ENCODE peak calls at places on chromosomes 6 and 20, in four cellular contexts. N is H7; H is AG04450; Z is effector memory CD8-positive, alpha-beta T cell. T is an unnamed sample.

GRCh38 chr20:48635791-48636267 is 192.0 kb downstream of the PREX1 start:
- DNase-seq in N (peak; percentile 96), H (no peak), Z (peak; percentile 53), T (peak; percentile 42)

GRCh38 chr20:32975698-32976674 is 28.2 kb downstream of the SUN5 start:
- DNase-seq in H (no peak), Z (no peak), N (no peak), T (no peak)

GRCh38 chr6:88599561-88599960 is 363.9 kb downstream of the RNGTT start:
- DNase-seq in Z (no peak), N (peak; percentile 69), H (no peak), T (no peak)

GRCh38 chr20:33908351-33908750 is 85.4 kb upstream of the RALY start:
- DNase-seq in N (no peak), Z (no peak), H (no peak), T (no peak)

GRCh38 chr6:36128073-36128472 is 2.2 kb upstream of the MAPK13 start:
- DNase-seq in N (peak; percentile 18), Z (no peak), H (no peak), T (no peak)

GRCh38 chr20:45061244-45061643 is 39.7 kb downstream of the KCNS1 start:
- DNase-seq in Z (no peak), H (peak; percentile 51), N (no peak), T (no peak)

GRCh38 chr20:62046431-62046830 is 19.2 kb downstream of the TAF4 start:
- DNase-seq in Z (no peak), N (no peak), H (no peak), T (no peak)

GRCh38 chr20:51966296-51966971 is 164.1 kb upstream of the SALL4 start:
- DNase-seq in Z (no peak), N (peak; percentile 80), H (no peak), T (no peak)

GRCh38 chr6:130933712-130934200 is 106.5 kb downstream of the SMLR1 start:
- DNase-seq in Z (no peak), N (no peak), H (no peak), T (no peak)

GRCh38 chr6:162636167-162636566 is 91.4 kb downstream of the PRKN start:
- DNase-seq in N (no peak), H (no peak), Z (no peak), T (no peak)

GRCh38 chr20:2619961-2620595 is 32.4 kb upstream of the NOP56 start:
- DNase-seq in N (no peak), Z (no peak), H (no peak), T (no peak)

GRCh38 chr6:84249724-84250123 is 22.3 kb upstream of the CEP162 start:
- DNase-seq in H (no peak), Z (no peak), N (peak; percentile 12), T (no peak)

GRCh38 chr6:150753404-150754184 is 111.9 kb upstream of the MTHFD1L start:
- DNase-seq in H (no peak), Z (no peak), N (peak; percentile 54), T (no peak)

GRCh38 chr20:52748235-52748950 is 223.8 kb upstream of the TSHZ2 start:
- DNase-seq in N (no peak), H (no peak), Z (no peak), T (no peak)

GRCh38 chr6:52009736-52010135 is 77.7 kb downstream of the PKHD1 start:
- DNase-seq in N (no peak), Z (no peak), H (no peak), T (no peak)

GRCh38 chr6:108798672-108799355 is 49.4 kb upstream of the ARMC2 start:
- DNase-seq in Z (peak; percentile 59), H (no peak), N (no peak), T (peak; percentile 64)

GRCh38 chr6:88561974-88562736 is 396.0 kb upstream of the CNR1 start:
- DNase-seq in H (no peak), Z (no peak), N (no peak), T (no peak)

GRCh38 chr6:90079555-90080490 is 185.6 kb downstream of the GJA10 start:
- DNase-seq in H (no peak), N (no peak), Z (no peak), T (peak; percentile 21)

GRCh38 chr6:167588920-167589614 is 237.6 kb upstream of the AFDN start:
- DNase-seq in N (peak; percentile 33), H (no peak), Z (no peak), T (no peak)

GRCh38 chr6:708237-708598 is 15.3 kb upstream of the EXOC2 start:
- DNase-seq in N (no peak), H (no peak), Z (no peak), T (no peak)

GRCh38 chr20:3047486-3048419 is 1.9 kb downstream of the MRPS26 start:
- DNase-seq in Z (no peak), N (no peak), H (no peak), T (no peak)

GRCh38 chr6:25100288-25100687 is 164.5 kb upstream of the RIPOR2 start:
- DNase-seq in H (no peak), Z (no peak), N (no peak), T (no peak)

GRCh38 chr6:33761581-33761921 is 14.8 kb upstream of the IP6K3 start:
- DNase-seq in H (no peak), N (no peak), Z (no peak), T (no peak)

GRCh38 chr20:25360631-25361286 is 29.9 kb downstream of the ABHD12 start:
- DNase-seq in N (peak; percentile 35), H (no peak), Z (no peak), T (no peak)

GRCh38 chr20:63678071-63678470 is 18.4 kb upstream of the TNFRSF6B start:
- DNase-seq in N (no peak), Z (no peak), H (no peak), T (no peak)

GRCh38 chr20:36501367-36502006 is 39.8 kb upstream of the MYL9 start:
- DNase-seq in N (no peak), Z (no peak), H (no peak), T (no peak)

GRCh38 chr6:146876271-146877151 is 277.7 kb downstream of the ADGB start:
- DNase-seq in N (no peak), Z (no peak), H (no peak), T (no peak)

GRCh38 chr20:20083796-20084195 is 31.5 kb downstream of the CFAP61 start:
- DNase-seq in Z (no peak), H (no peak), N (peak; percentile 22), T (peak; percentile 44)

T was measured in CD8-positive, alpha-beta memory T cell.